ENCODE peak calls at places on chromosome 11, in seven cellular contexts. C is fibroblast of lung, I is neuronal stem cell, V is stomach, T is lower lobe of right lung, A is testis, L is aorta. D is an unnamed sample. For H3K36me3 and H3K9me3, the result is how much of the 10 kb centered on the place peaks cover.

GRCh38 chr11:95156133-95156731 is 66.6 kb downstream of the ENDOD1 start:
- DNase-seq in C (no peak), I (no peak), V (no peak), T (no peak), A (no peak), L (no peak), D (no peak)

GRCh38 chr11:77073328-77074001 is 6.7 kb downstream of the CAPN5 start:
- DNase-seq in C (peak), I (no peak), V (peak), T (peak), A (peak), L (peak), D (peak)

GRCh38 chr11:6635082-6635932 is 16.1 kb upstream of the TPP1 start:
- DNase-seq in C (no peak), I (no peak), V (no peak), T (peak), A (no peak), L (no peak), D (no peak)

GRCh38 chr11:114197799-114198500 is 98.2 kb upstream of the NNMT start:
- DNase-seq in C (peak), I (no peak), V (peak), T (peak), A (peak), L (peak), D (no peak)

GRCh38 chr11:38392176-38392575 is 1794.1 kb upstream of the RAG2 start:
- DNase-seq in C (peak), I (no peak), V (no peak), T (no peak), A (no peak), L (no peak), D (no peak)

GRCh38 chr11:10932976-10933375 is 75.1 kb upstream of the ZBED5 start:
- DNase-seq in C (no peak), I (no peak), V (no peak), T (no peak), A (no peak), L (no peak), D (no peak)

GRCh38 chr11:1835671-1836010 is 851 bp downstream of the SYT8 start:
- DNase-seq in C (no peak), I (no peak), V (no peak), T (peak), A (no peak), L (peak), D (no peak)

GRCh38 chr11:69427906-69428880 is 53.3 kb upstream of the LINC01488 start:
- DNase-seq in C (no peak), I (no peak), V (no peak), T (no peak), A (no peak), L (peak), D (no peak)

GRCh38 chr11:36009469-36009868 is 65.6 kb downstream of the LDLRAD3 start:
- DNase-seq in C (peak), I (no peak), V (no peak), T (no peak), A (no peak), L (no peak), D (no peak)

GRCh38 chr11:36008576-36008975 is 64.7 kb downstream of the LDLRAD3 start:
- DNase-seq in C (peak), I (no peak), V (no peak), T (no peak), A (no peak), L (no peak), D (no peak)

GRCh38 chr11:36007127-36007824 is 63.4 kb downstream of the LDLRAD3 start:
- DNase-seq in C (no peak), I (no peak), V (no peak), T (no peak), A (no peak), L (no peak), D (peak)

GRCh38 chr11:36010010-36010740 is 66.3 kb downstream of the LDLRAD3 start:
- DNase-seq in C (peak), I (no peak), V (no peak), T (no peak), A (no peak), L (no peak), D (no peak)

DNA sequence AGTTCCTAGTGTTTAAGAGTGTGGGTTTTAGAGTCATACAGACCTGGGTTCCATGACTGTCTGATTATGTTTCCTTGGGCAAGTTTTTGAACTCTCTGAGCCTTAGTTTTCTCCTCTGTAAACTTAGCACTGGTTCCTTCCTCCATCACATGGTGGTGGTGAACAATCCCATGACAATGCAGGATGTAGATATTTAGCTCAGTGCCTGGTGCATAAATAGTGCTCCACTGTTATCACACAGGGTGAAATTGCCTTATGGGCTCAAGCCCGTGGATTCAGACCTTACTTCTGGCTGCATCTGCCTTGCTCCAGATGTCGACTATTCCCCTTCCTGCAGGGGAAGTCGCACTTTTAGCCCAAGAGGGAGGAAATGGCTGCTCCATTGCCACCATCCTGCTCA is 62.7 kb downstream of the LDLRAD3 start:
- DNase-seq in C (no peak), I (no peak), V (no peak), T (no peak), A (no peak), L (no peak), D (no peak)
- H3K27ac ChIP-seq in C (no peak), I (no peak), V (no peak), T (no peak), A (no peak), L (no peak), D (peak)

GRCh38 chr11:118889796-118890195 is 6.1 kb downstream of the CXCR5 start:
- DNase-seq in C (peak), I (no peak), V (no peak), T (no peak), A (peak), L (peak), D (no peak)
- H3K36me3 ChIP-seq in C (under half), I (under half), V (under half), T (under half), A (under half), L (under half), D (under half)

GRCh38 chr11:43072911-43073310 is 238.9 kb upstream of the API5 start:
- DNase-seq in C (no peak), I (no peak), V (no peak), T (no peak), A (no peak), L (no peak), D (no peak)

GRCh38 chr11:43074810-43075209 is 237.0 kb upstream of the API5 start:
- DNase-seq in C (no peak), I (no peak), V (no peak), T (no peak), A (no peak), L (no peak), D (no peak)

GRCh38 chr11:43072096-43072495 is 239.7 kb upstream of the API5 start:
- DNase-seq in C (no peak), I (no peak), V (no peak), T (no peak), A (no peak), L (no peak), D (no peak)

GRCh38 chr11:43067681-43068080 is 244.1 kb upstream of the API5 start:
- DNase-seq in C (no peak), I (no peak), V (no peak), T (no peak), A (no peak), L (no peak), D (no peak)

GRCh38 chr11:43071338-43071737 is 240.5 kb upstream of the API5 start:
- DNase-seq in C (no peak), I (no peak), V (no peak), T (no peak), A (no peak), L (no peak), D (no peak)
- H3K9me3 ChIP-seq in C (under half), I (under half), V (under half), T (under half), A (under half), L (under half), D (under half)

DNA sequence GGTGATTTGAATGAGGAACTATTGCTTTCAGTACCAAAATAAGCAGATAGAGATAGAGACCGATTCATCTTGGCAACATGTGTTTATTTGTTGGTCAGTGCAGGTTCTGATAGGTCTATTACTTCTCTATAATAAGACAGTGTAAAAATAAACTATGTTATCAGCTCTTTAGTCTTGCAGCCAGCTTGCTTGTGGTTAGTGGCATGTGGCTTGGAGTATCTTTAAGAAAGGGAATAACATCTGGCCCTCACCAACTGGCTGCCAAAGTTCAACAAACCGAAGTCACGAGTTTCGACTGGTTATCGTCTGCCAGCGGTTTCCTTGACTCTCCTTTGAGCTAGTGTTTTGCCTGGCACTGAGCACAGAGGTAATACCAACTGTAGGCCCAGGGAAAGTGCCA is 71.8 kb downstream of the CTTN start:
- DNase-seq in C (peak), I (no peak), V (peak), T (no peak), A (no peak), L (peak), D (no peak)
- H3K27ac ChIP-seq in C (no peak), I (no peak), V (no peak), T (no peak), A (no peak), L (no peak), D (no peak)

D was measured in WERI-Rb-1.